ENCODE peak calls at places on chromosomes 12 and 14, in nine cellular contexts. N, F, L, Z, S, U, V, E and W are unnamed samples.

GRCh38 chr14:54669759-54670630 is 103.1 kb downstream of the SAMD4A start:
- DNase-seq in N (no peak), F (no peak), L (peak; percentile 81), Z (no peak), S (peak; percentile 85), U (peak; percentile 85), V (no peak), E (no peak), W (no peak)

GRCh38 chr12:23949212-23950010 is at the start of gene SOX5:
- DNase-seq in N (peak; percentile 4), F (peak; percentile 49), L (no peak), Z (no peak), S (peak; percentile 18), U (peak; percentile 68), V (peak; percentile 20), E (peak; percentile 28), W (no peak)

GRCh38 chr14:37583358-37584210 is 11.5 kb downstream of the FOXA1 start:
- DNase-seq in N (peak; percentile 55), F (no peak), L (no peak), Z (no peak), S (no peak), U (no peak), V (no peak), E (no peak), W (no peak)

GRCh38 chr12:49777800-49778748 is 36.7 kb downstream of the TMBIM6 start:
- DNase-seq in N (peak; percentile 51), F (peak; percentile 42), L (no peak), Z (peak; percentile 88), S (no peak), U (peak; percentile 16), V (peak; percentile 44), E (peak; percentile 79), W (peak; percentile 78)

GRCh38 chr12:75964150-75964549 is 67.4 kb downstream of the PHLDA1 start:
- DNase-seq in N (peak; percentile 46), F (no peak), L (no peak), Z (peak; percentile 87), S (no peak), U (no peak), V (no peak), E (peak; percentile 40), W (no peak)

GRCh38 chr14:35534130-35534883 is at the start of gene INSM2:
- DNase-seq in N (peak; percentile 62), F (no peak), L (no peak), Z (peak; percentile 77), S (no peak), U (peak; percentile 5), V (no peak), E (no peak), W (peak; percentile 45)

GRCh38 chr14:56889705-56890104 is 79.4 kb upstream of the OTX2 start:
- DNase-seq in N (no peak), F (no peak), L (no peak), Z (no peak), S (no peak), U (no peak), V (no peak), E (no peak), W (no peak)

GRCh38 chr12:77354766-77355362 is 289.5 kb upstream of the E2F7 start:
- DNase-seq in N (no peak), F (peak; percentile 17), L (no peak), Z (no peak), S (no peak), U (peak; percentile 4), V (no peak), E (no peak), W (no peak)

GRCh38 chr14:72591401-72591800 is 302.5 kb downstream of the DPF3 start:
- DNase-seq in N (no peak), F (no peak), L (no peak), Z (no peak), S (no peak), U (no peak), V (no peak), E (no peak), W (no peak)

GRCh38 chr12:55637467-55637866 is 775 bp downstream of the OR10P1 start:
- DNase-seq in N (no peak), F (no peak), L (no peak), Z (no peak), S (no peak), U (no peak), V (no peak), E (no peak), W (no peak)

GRCh38 chr12:50763637-50764115 is at the start of gene ATF1:
- DNase-seq in N (peak; percentile 97), F (peak; percentile 93), L (peak; percentile 94), Z (peak; percentile 98), S (peak; percentile 86), U (peak; percentile 93), V (peak; percentile 88), E (peak; percentile 92), W (peak; percentile 96)

GRCh38 chr14:74649673-74650072 is 37.6 kb upstream of the LTBP2 start:
- DNase-seq in N (no peak), F (peak; percentile 69), L (no peak), Z (peak; percentile 9), S (no peak), U (no peak), V (no peak), E (no peak), W (no peak)

GRCh38 chr14:75279153-75279738 is 618 bp downstream of the FOS start:
- DNase-seq in N (peak; percentile 47), F (peak; percentile 58), L (peak; percentile 86), Z (peak; percentile 89), S (peak; percentile 75), U (peak; percentile 83), V (peak; percentile 78), E (no peak), W (peak; percentile 82)

GRCh38 chr12:19525236-19525635 is 85.9 kb downstream of the AEBP2 start:
- DNase-seq in N (no peak), F (no peak), L (no peak), Z (no peak), S (no peak), U (no peak), V (no peak), E (no peak), W (no peak)

GRCh38 chr14:69320581-69321365 is 60.8 kb downstream of the GALNT16 start:
- DNase-seq in N (no peak), F (no peak), L (peak; percentile 38), Z (peak; percentile 50), S (peak; percentile 7), U (no peak), V (no peak), E (no peak), W (no peak)

GRCh38 chr14:60865378-60866127 is 115.3 kb downstream of the TRMT5 start:
- DNase-seq in N (no peak), F (no peak), L (no peak), Z (no peak), S (no peak), U (no peak), V (no peak), E (no peak), W (no peak)

GRCh38 chr14:103723176-103724081 is 7.8 kb downstream of the ZFYVE21 start:
- DNase-seq in N (no peak), F (no peak), L (no peak), Z (no peak), S (no peak), U (no peak), V (no peak), E (no peak), W (peak; percentile 29)

GRCh38 chr12:42779186-42779859 is 189.8 kb upstream of the PRICKLE1 start:
- DNase-seq in N (no peak), F (no peak), L (peak; percentile 65), Z (no peak), S (no peak), U (peak; percentile 63), V (no peak), E (no peak), W (no peak)

GRCh38 chr12:21672151-21672550 is 14.5 kb upstream of the LDHB start:
- DNase-seq in N (no peak), F (no peak), L (no peak), Z (no peak), S (no peak), U (no peak), V (no peak), E (no peak), W (no peak)

GRCh38 chr14:63644741-63645140 is 3.1 kb upstream of the WDR89 start:
- DNase-seq in N (no peak), F (no peak), L (no peak), Z (no peak), S (no peak), U (no peak), V (no peak), E (no peak), W (no peak)

GRCh38 chr14:63642656-63643382 is 1.1 kb upstream of the WDR89 start:
- DNase-seq in N (no peak), F (no peak), L (no peak), Z (no peak), S (no peak), U (no peak), V (no peak), E (no peak), W (peak; percentile 33)

GRCh38 chr14:63642229-63642611 is 549 bp upstream of the WDR89 start:
- DNase-seq in N (peak; percentile 94), F (peak; percentile 96), L (peak; percentile 85), Z (peak; percentile 86), S (peak; percentile 90), U (peak; percentile 96), V (peak; percentile 84), E (peak; percentile 80), W (peak; percentile 94)

GRCh38 chr14:63641473-63642228 is at the start of gene WDR89:
- DNase-seq in N (peak; percentile 100), F (peak; percentile 100), L (peak; percentile 98), Z (peak; percentile 97), S (peak; percentile 98), U (peak; percentile 100), V (peak; percentile 97), E (peak; percentile 97), W (peak; percentile 99)
- TF ChIP-seq POLR2A in N (peak; percentile 85), F (peak; percentile 81), L (peak; percentile 57), Z (peak; percentile 27), S (peak; percentile 41), U (peak; percentile 65), V (peak; percentile 35), E (no peak), W (peak; percentile 94)

GRCh38 chr12:8697476-8698131 is at the start of gene RIMKLB:
- DNase-seq in N (peak; percentile 88), F (peak; percentile 78), L (peak; percentile 85), Z (peak; percentile 95), S (peak; percentile 90), U (peak; percentile 57), V (peak; percentile 89), E (peak; percentile 79), W (peak; percentile 84)
- TF ChIP-seq POLR2A in N (peak; percentile 77), F (no peak), L (peak; percentile 46), Z (no peak), S (peak; percentile 84), U (peak; percentile 46), V (peak; percentile 82), E (no peak), W (peak; percentile 65)

GRCh38 chr12:112381898-112382796 is at the start of gene HECTD4:
- DNase-seq in N (peak; percentile 87), F (peak; percentile 84), L (peak; percentile 96), Z (peak; percentile 99), S (peak; percentile 92), U (peak; percentile 75), V (peak; percentile 92), E (peak; percentile 97), W (peak; percentile 93)
- TF ChIP-seq POLR2A in N (peak; percentile 98), F (peak; percentile 93), L (peak; percentile 61), Z (peak; percentile 62), S (peak; percentile 92), U (no peak), V (peak; percentile 38), E (no peak), W (peak; percentile 90)

DNA sequence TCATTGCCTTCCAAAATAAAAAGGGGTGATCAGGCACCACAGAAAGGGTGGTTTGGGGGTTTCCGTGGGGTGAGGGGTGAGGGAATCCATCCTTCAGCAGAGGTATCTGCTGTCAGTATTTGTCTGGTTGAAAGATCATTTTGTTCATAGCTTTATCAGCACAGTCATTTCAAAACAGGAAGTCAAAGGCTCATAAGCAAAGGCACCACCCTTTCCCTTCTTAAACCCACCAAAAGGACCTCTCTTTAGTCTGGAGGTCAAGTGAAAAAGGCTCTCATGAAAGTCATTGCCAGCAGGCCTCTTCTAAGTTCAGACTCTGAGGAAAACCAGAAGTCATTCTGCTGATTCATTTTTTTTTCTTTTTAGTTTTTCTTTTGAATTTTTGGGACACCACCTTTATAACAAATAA is 6.2 kb downstream of the CHST11 start:
- DNase-seq in N (no peak), F (peak; percentile 50), L (no peak), Z (no peak), S (no peak), U (no peak), V (no peak), E (no peak), W (peak; percentile 44)
- TF ChIP-seq POLR2A in N (no peak), F (no peak), L (no peak), Z (no peak), S (no peak), U (no peak), V (no peak), E (no peak), W (no peak)